ENCODE peak calls at places on chromosomes 4 and X, in six cellular contexts. Z is T-helper 9 cell; K is PC-3; X is EL; O is activated naive CD4-positive, alpha-beta T cell; F is substantia nigra. M is an unnamed sample.

GRCh38 chr4:150722908-150723362 is 141.0 kb downstream of the MAB21L2 start:
- DNase-seq in X (no peak), K (peak), F (no peak), O (no peak), Z (no peak), M (no peak)

GRCh38 chr4:151304755-151305154 is 20.6 kb downstream of the SH3D19 start:
- DNase-seq in Z (no peak), X (no peak), K (peak), F (no peak), O (no peak), M (no peak)

GRCh38 chrX:150621652-150622051 is 53.2 kb downstream of the MTM1 start:
- DNase-seq in X (no peak), K (no peak), O (no peak), Z (no peak), F (no peak), M (no peak)

GRCh38 chrX:4787971-4788370 is 1074.5 kb upstream of the PRKX start:
- DNase-seq in K (peak), Z (no peak), O (no peak), X (no peak), F (no peak), M (no peak)

GRCh38 chr4:20254517-20255250 is 3.0 kb downstream of the SLIT2 start:
- DNase-seq in X (peak), O (no peak), K (no peak), Z (no peak), F (no peak), M (peak)

GRCh38 chrX:97384685-97385084 is 501.0 kb downstream of the RPA4 start:
- DNase-seq in O (no peak), K (no peak), X (no peak), Z (no peak), F (no peak), M (no peak)

GRCh38 chr4:153113838-153114105 is 90.5 kb upstream of the TRIM2 start:
- DNase-seq in X (no peak), Z (no peak), F (no peak), O (no peak), K (no peak), M (no peak)

GRCh38 chr4:3708103-3708510 is 58.1 kb upstream of the ADRA2C start:
- DNase-seq in F (no peak), O (no peak), Z (no peak), K (no peak), X (peak), M (peak)

GRCh38 chr4:89007338-89007737 is 49.6 kb downstream of the FAM13A start:
- DNase-seq in X (no peak), O (no peak), Z (no peak), K (no peak), F (no peak), M (no peak)

GRCh38 chr4:71550220-71551190 is 211.7 kb downstream of the SLC4A4 start:
- DNase-seq in K (peak), O (no peak), Z (no peak), X (peak), F (no peak), M (peak)

GRCh38 chr4:156830356-156830755 is 141.2 kb downstream of the PDGFC start:
- DNase-seq in Z (no peak), F (no peak), K (peak), X (peak), O (no peak), M (peak)

GRCh38 chrX:1587161-1587560 is 4.2 kb upstream of the AKAP17A start:
- DNase-seq in F (no peak), O (no peak), K (no peak), Z (no peak), X (no peak), M (no peak)